ENCODE peak calls at places on chromosomes 5 and 9, in eight cellular contexts. D is upper lobe of right lung, X is tibial nerve, B is chondrocyte, E is hepatocyte, G is fibroblast of pulmonary artery, U is kidney, N is gastrocnemius medialis. I is an unnamed sample.

GRCh38 chr5:9851458-9851857 is 221.3 kb upstream of the TAS2R1 start:
- DNase-seq in D (no peak), X (peak), B (no peak), E (no peak), G (peak), U (no peak), N (no peak), I (no peak)

GRCh38 chr5:89241186-89241585 is 358.2 kb upstream of the MEF2C start:
- DNase-seq in D (no peak), X (no peak), B (no peak), E (no peak), G (peak), U (no peak), N (no peak), I (no peak)

GRCh38 chr9:133783331-133783731 is 45.2 kb upstream of the SARDH start:
- DNase-seq in D (no peak), X (no peak), B (peak), E (no peak), G (no peak), U (peak), N (no peak), I (no peak)

GRCh38 chr5:72325566-72326297 is 5.6 kb downstream of the PTCD2 start:
- DNase-seq in D (no peak), X (no peak), B (no peak), E (no peak), G (peak), U (no peak), N (no peak), I (no peak)

GRCh38 chr5:53059281-53059680 is 50.3 kb downstream of the MOCS2 start:
- DNase-seq in D (no peak), X (no peak), B (no peak), E (no peak), G (peak), U (no peak), N (no peak), I (no peak)

GRCh38 chr9:118761016-118761790 is 608.0 kb downstream of the BRINP1 start:
- DNase-seq in D (no peak), X (no peak), B (no peak), E (peak), G (no peak), U (no peak), N (no peak), I (no peak)

GRCh38 chr9:3827175-3827574 is 301.4 kb upstream of the RFX3 start:
- DNase-seq in D (peak), X (no peak), B (no peak), E (no peak), G (no peak), U (no peak), N (no peak), I (no peak)

GRCh38 chr5:43432486-43433365 is 20.5 kb upstream of the CCL28 start:
- DNase-seq in D (peak), X (peak), B (no peak), E (peak), G (peak), U (peak), N (peak), I (no peak)

GRCh38 chr9:121598167-121599000 is 53.0 kb upstream of the DAB2IP start:
- DNase-seq in D (peak), X (no peak), B (no peak), E (peak), G (peak), U (peak), N (peak), I (peak)

GRCh38 chr5:158287643-158288228 is 428.8 kb upstream of the CLINT1 start:
- DNase-seq in D (no peak), X (peak), B (no peak), E (peak), G (peak), U (no peak), N (peak), I (no peak)

GRCh38 chr9:15295761-15296405 is 11.1 kb downstream of the TTC39B start:
- DNase-seq in D (no peak), X (no peak), B (no peak), E (peak), G (peak), U (no peak), N (no peak), I (no peak)

GRCh38 chr5:173237821-173238220 is 2.8 kb upstream of the NKX2-5 start:
- DNase-seq in D (no peak), X (no peak), B (no peak), E (no peak), G (no peak), U (no peak), N (no peak), I (no peak)

GRCh38 chr5:7828269-7828668 is 22.7 kb downstream of the CFAP90 start:
- DNase-seq in D (peak), X (no peak), B (no peak), E (no peak), G (no peak), U (no peak), N (no peak), I (no peak)

GRCh38 chr9:79131375-79131774 is 440.4 kb upstream of the TLE4 start:
- DNase-seq in D (no peak), X (no peak), B (no peak), E (no peak), G (no peak), U (no peak), N (no peak), I (no peak)

GRCh38 chr9:24464321-24464951 is 81.3 kb downstream of the IZUMO3 start:
- DNase-seq in D (no peak), X (no peak), B (no peak), E (no peak), G (peak), U (no peak), N (no peak), I (no peak)

GRCh38 chr5:27007121-27007520 is 31.3 kb downstream of the CDH9 start:
- DNase-seq in D (no peak), X (no peak), B (no peak), E (no peak), G (no peak), U (no peak), N (no peak), I (no peak)

GRCh38 chr5:10635861-10636350 is 72.0 kb downstream of the ANKRD33B start:
- DNase-seq in D (no peak), X (no peak), B (no peak), E (no peak), G (no peak), U (no peak), N (no peak), I (no peak)

GRCh38 chr9:3777137-3777536 is 251.3 kb upstream of the RFX3 start:
- DNase-seq in D (no peak), X (no peak), B (no peak), E (peak), G (no peak), U (no peak), N (no peak), I (no peak)

GRCh38 chr9:27457445-27457844 is 66.6 kb upstream of the IFNK start:
- DNase-seq in D (no peak), X (no peak), B (no peak), E (peak), G (no peak), U (peak), N (no peak), I (no peak)

GRCh38 chr9:138042640-138043039 is 165.1 kb downstream of the CACNA1B start:
- DNase-seq in D (peak), X (no peak), B (peak), E (no peak), G (no peak), U (no peak), N (no peak), I (no peak)

GRCh38 chr5:32562056-32562455 is 23.3 kb upstream of the SUB1 start:
- DNase-seq in D (no peak), X (no peak), B (no peak), E (no peak), G (no peak), U (no peak), N (no peak), I (no peak)

GRCh38 chr5:168578506-168579205 is 512 bp downstream of the PANK3 start:
- DNase-seq in D (no peak), X (no peak), B (no peak), E (peak), G (no peak), U (no peak), N (no peak), I (no peak)

DNA sequence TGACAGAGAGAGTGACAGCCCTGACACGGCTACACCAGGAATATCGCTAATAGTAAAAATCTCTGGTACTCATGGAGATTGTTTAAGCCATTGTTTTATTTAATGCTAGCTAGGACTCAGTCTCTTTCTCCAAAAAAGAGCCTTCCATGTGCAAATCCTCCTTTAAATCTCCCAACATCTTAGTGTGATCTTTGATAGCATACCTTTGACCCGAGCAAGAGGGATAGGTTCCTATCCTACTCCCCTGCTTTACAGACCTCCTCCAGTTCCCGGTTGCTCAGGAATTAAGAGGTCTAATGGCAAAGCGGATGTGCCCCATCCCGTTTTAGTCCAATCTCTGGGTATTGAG is 663 bp upstream of the FRMD3 start:
- DNase-seq in D (no peak), X (no peak), B (no peak), E (no peak), G (no peak), U (no peak), N (no peak), I (no peak)
- TF ChIP-seq CTCF in D (no peak), X (no peak), B (peak), E (no peak), G (no peak), U (no peak), N (no peak), I (no peak)

DNA sequence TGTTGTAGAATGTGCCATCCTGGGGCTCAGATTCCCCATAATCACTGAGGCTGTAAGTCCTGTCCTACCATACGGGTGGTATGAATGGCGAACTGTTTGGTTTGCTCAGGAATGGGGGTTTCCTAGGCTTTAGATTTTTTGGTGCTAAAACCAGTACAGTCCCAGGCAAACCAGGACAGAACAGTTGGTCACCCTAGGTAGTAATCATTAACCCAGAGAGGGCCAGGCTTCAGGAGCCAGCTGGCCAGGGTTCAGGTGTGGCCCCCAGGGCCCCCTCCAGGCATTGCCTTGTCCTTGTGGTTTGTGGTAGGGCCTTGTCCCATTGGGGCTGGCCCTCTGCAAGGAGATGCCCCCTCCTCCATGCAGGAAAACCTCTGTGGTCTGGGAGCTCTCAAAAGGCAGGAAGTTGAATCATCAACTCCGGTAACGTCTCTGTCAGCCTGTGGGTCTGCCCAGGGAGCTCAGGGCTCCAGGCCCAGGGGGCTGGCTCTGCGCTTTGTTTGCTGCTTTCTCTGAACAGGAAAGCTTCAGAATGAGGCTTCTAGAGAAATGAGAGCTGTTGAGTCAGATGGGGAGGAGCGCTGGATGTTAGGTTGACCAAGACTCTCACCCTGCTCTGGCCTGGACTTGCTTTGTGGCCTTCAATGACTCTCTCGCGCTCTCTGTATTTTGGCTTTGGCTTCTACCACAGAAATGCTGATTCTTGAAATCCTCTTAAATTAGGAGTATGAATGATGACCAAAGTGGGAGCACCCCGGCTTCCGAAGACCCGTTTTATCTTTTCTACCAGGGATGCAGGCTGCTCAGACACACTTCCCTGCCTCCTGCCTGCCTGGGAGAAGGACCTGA is 22.2 kb upstream of the JADE2 start:
- DNase-seq in D (peak), X (peak), B (peak), E (peak), G (peak), U (peak), N (peak), I (no peak)
- TF ChIP-seq CTCF in D (no peak), X (no peak), B (no peak), E (no peak), G (no peak), U (peak), N (no peak), I (no peak)

GRCh38 chr5:108508976-108509375 is 127.1 kb upstream of the FBXL17 start:
- DNase-seq in D (no peak), X (no peak), B (no peak), E (no peak), G (no peak), U (no peak), N (no peak), I (no peak)

GRCh38 chr5:108503986-108504385 is 122.1 kb upstream of the FBXL17 start:
- DNase-seq in D (no peak), X (no peak), B (no peak), E (no peak), G (peak), U (no peak), N (no peak), I (no peak)

GRCh38 chr5:108505608-108506007 is 123.7 kb upstream of the FBXL17 start:
- DNase-seq in D (no peak), X (no peak), B (no peak), E (no peak), G (no peak), U (no peak), N (no peak), I (no peak)

GRCh38 chr5:108507631-108508030 is 125.7 kb upstream of the FBXL17 start:
- DNase-seq in D (no peak), X (no peak), B (no peak), E (no peak), G (no peak), U (no peak), N (no peak), I (no peak)

DNA sequence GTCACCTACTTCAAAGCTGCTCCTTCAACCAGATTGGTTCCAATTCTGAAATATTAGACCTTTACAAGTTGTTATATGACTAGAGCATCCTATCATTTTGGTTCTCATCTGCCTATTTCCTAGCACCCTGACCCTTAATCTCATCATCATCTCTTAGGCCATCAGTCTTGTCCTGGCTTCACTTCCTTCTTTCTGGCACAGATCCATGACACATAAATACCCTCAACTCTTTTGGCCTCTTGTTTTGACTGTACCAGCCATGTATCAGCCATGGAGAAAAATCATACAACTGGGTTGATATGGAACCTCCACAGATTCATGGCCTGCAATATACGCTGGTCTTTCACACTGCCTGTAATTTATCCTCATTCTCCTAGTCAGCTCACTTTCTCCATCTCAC is 123.1 kb upstream of the FBXL17 start:
- DNase-seq in D (no peak), X (no peak), B (no peak), E (no peak), G (no peak), U (no peak), N (no peak), I (no peak)
- TF ChIP-seq CTCF in D (no peak), X (no peak), B (no peak), E (no peak), G (no peak), U (no peak), N (no peak), I (no peak)

DNA sequence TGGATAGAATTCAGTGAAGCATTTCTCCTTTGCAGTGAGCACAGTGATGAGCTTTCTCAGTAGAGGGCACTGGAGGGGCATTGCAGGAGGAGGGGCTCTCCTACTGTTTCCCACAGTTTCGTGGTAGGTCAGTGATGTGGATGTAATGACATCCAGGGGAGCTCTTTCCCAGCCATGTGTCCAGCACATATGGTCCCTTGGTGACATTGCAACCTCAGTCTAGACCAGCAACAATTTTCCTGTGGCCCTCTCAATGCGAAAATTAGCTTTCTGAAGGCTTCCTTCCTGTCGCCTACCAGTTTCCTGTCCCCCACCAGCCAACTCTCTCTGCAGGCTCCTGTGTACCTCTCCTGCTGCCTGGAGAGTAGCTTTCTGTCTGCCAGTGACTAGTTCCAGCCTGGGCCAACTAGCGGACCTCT is 6.9 kb upstream of the PDCL start:
- DNase-seq in D (no peak), X (no peak), B (no peak), E (no peak), G (no peak), U (no peak), N (no peak), I (no peak)
- TF ChIP-seq CTCF in D (peak), X (no peak), B (peak), E (no peak), G (no peak), U (no peak), N (no peak), I (no peak)

DNA sequence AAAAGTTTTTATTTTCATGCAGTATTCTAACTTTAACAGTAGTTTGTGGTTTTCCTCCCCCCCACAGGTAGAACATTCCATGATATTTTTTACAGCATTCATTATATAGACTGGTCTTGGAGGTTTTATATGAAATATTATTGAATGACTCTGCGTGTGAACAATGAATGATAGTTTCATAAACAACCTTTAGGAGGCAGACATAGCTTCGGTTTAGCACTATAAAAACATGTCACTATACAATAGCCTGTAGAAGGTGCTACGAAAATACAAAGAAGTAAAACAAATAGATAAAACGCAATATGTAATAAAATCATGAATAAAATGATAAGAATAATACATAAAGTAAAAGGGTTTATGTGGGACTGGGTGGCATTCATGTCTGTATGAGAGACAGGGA is 8.5 kb downstream of the KLF4 start:
- DNase-seq in D (no peak), X (no peak), B (no peak), E (no peak), G (no peak), U (no peak), N (no peak), I (no peak)
- TF ChIP-seq CTCF in D (peak), X (no peak), B (peak), E (peak), G (peak), U (no peak), N (peak), I (no peak)

GRCh38 chr5:115625579-115626443 is at the start of gene TMED7:
- DNase-seq in D (peak), X (peak), B (peak), E (peak), G (peak), U (peak), N (peak), I (peak)
- TF ChIP-seq CTCF in D (no peak), X (no peak), B (peak), E (no peak), G (no peak), U (no peak), N (peak), I (no peak)

DNA sequence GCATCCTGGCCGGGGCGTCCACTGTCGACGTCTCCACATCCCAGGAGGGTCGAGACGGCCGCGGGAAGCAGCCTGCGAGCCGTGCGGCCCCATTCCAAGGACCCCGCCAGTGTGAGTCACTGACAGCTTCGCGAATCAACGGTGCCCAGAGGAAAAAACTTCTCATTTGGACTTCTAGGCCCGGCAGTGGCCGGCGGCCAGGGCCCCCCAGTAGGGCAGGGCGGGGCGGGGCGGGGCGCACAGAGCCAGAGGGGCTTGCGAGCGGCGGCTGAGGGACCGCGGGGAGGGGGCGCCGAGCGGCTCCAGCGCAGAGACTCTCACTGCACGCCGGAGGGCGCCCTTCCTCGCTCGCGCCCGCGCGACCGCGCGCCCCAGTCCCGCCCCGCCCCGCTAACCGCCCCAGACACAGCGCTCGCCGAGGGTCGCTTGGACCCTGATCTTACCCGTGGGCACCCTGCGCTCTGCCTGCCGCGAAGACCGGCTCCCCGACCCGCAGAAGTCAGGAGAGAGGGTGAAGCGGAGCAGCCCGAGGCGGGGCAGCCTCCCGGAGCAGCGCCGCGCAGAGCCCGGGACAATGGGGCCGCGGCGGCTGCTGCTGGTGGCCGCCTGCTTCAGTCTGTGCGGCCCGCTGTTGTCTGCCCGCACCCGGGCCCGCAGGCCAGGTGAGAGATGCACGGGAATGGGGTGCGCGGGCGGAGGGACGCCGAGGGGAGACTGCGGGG is at the start of gene F2R:
- DNase-seq in D (peak), X (peak), B (no peak), E (peak), G (peak), U (peak), N (peak), I (peak)
- TF ChIP-seq CTCF in D (peak), X (peak), B (peak), E (peak), G (peak), U (peak), N (no peak), I (no peak)

GRCh38 chr5:113612060-113612496 is 98.6 kb downstream of the YTHDC2 start:
- DNase-seq in D (no peak), X (no peak), B (no peak), E (peak), G (peak), U (no peak), N (no peak), I (no peak)
- TF ChIP-seq CTCF in D (peak), X (peak), B (peak), E (peak), G (peak), U (peak), N (peak), I (peak)